ENCODE peak calls at places on chromosome 10, in six cellular contexts. S is heart left ventricle, V is A673, T is RWPE1, C is left ventricle myocardium inferior, K is PC-3. W is an unnamed sample.

GRCh38 chr10:23448802-23449570 is 10.1 kb downstream of the OTUD1 start:
- DNase-seq in V (peak), S (no peak), K (no peak), T (no peak), C (no peak), W (no peak)

GRCh38 chr10:58567652-58568051 is 55.0 kb downstream of the BICC1 start:
- DNase-seq in T (no peak), K (no peak), S (no peak), V (no peak), C (no peak), W (no peak)

GRCh38 chr10:5532231-5532605 is 7.5 kb downstream of the CALML3 start:
- DNase-seq in K (no peak), C (no peak), S (no peak), V (no peak), T (no peak), W (no peak)

GRCh38 chr10:123561145-123561448 is 105.1 kb upstream of the GPR26 start:
- DNase-seq in T (no peak), C (no peak), S (no peak), K (no peak), V (no peak), W (no peak)

GRCh38 chr10:114315566-114316420 is 76.7 kb downstream of the VWA2 start:
- DNase-seq in C (no peak), K (no peak), S (no peak), V (no peak), T (no peak), W (no peak)

GRCh38 chr10:64148597-64148996 is 627.4 kb downstream of the REEP3 start:
- DNase-seq in K (no peak), V (peak), T (no peak), C (no peak), S (no peak), W (no peak)

GRCh38 chr10:48290286-48290685 is 15.8 kb upstream of the FRMPD2 start:
- DNase-seq in T (no peak), C (no peak), K (no peak), S (no peak), V (no peak), W (no peak)

GRCh38 chr10:11280187-11280932 is 262.7 kb downstream of the CELF2 start:
- DNase-seq in V (no peak), K (no peak), T (no peak), S (no peak), C (no peak), W (no peak)

GRCh38 chr10:50605280-50606270 is 18.2 kb downstream of the SGMS1 start:
- DNase-seq in K (peak), V (no peak), C (no peak), T (peak), S (peak), W (no peak)

GRCh38 chr10:102626026-102626686 is 18.1 kb upstream of the TRIM8 start:
- DNase-seq in C (no peak), V (no peak), T (no peak), K (no peak), S (no peak), W (no peak)

GRCh38 chr10:78756604-78757442 is 311.9 kb upstream of the ZMIZ1 start:
- DNase-seq in T (peak), V (peak), S (peak), K (peak), C (peak), W (peak)

GRCh38 chr10:17599089-17599488 is 18.1 kb downstream of the HACD1 start:
- DNase-seq in V (peak), S (no peak), T (peak), K (peak), C (no peak), W (no peak)

GRCh38 chr10:76881477-76882220 is 756.0 kb downstream of the KCNMA1 start:
- DNase-seq in T (no peak), S (no peak), V (no peak), C (no peak), K (no peak), W (no peak)

GRCh38 chr10:122141821-122142651 is 129.1 kb upstream of the BTBD16 start:
- DNase-seq in V (no peak), K (peak), S (peak), C (peak), T (peak), W (no peak)

GRCh38 chr10:119395287-119396007 is 147.1 kb downstream of the RGS10 start:
- DNase-seq in K (no peak), V (peak), T (no peak), S (peak), C (peak), W (no peak)

GRCh38 chr10:11255156-11255555 is 237.5 kb downstream of the CELF2 start:
- DNase-seq in V (no peak), S (no peak), T (no peak), K (no peak), C (no peak), W (no peak)

GRCh38 chr10:8758029-8758428 is 703.5 kb downstream of the GATA3 start:
- DNase-seq in V (no peak), S (no peak), T (peak), K (peak), C (no peak), W (no peak)

GRCh38 chr10:67045404-67045803 is 119.6 kb downstream of the LRRTM3 start:
- DNase-seq in C (no peak), S (no peak), T (no peak), V (no peak), K (no peak), W (no peak)

GRCh38 chr10:27620425-27621397 is 116.6 kb downstream of the RAB18 start:
- DNase-seq in C (peak), K (no peak), S (peak), V (peak), T (no peak), W (no peak)

GRCh38 chr10:89576696-89577095 is 41.3 kb upstream of the SLC16A12 start:
- DNase-seq in C (no peak), K (no peak), S (no peak), T (no peak), V (no peak), W (no peak)

GRCh38 chr10:89580243-89580642 is 44.8 kb upstream of the SLC16A12 start:
- DNase-seq in T (no peak), S (no peak), K (no peak), C (no peak), V (no peak), W (no peak)

GRCh38 chr10:89574348-89574747 is 39.0 kb upstream of the SLC16A12 start:
- DNase-seq in T (no peak), K (no peak), V (no peak), C (no peak), S (no peak), W (no peak)

GRCh38 chr10:89575037-89575436 is 39.6 kb upstream of the SLC16A12 start:
- DNase-seq in S (no peak), C (no peak), V (no peak), K (peak), T (no peak), W (no peak)

GRCh38 chr10:89576022-89576421 is 40.6 kb upstream of the SLC16A12 start:
- DNase-seq in T (no peak), C (no peak), K (no peak), S (no peak), V (no peak), W (no peak)
- H3K27ac ChIP-seq in T (no peak), C (no peak), K (no peak), S (no peak), V (no peak), W (no peak)

GRCh38 chr10:94420998-94421397 is 18.7 kb downstream of the TBC1D12 start:
- DNase-seq in K (no peak), V (no peak), T (no peak), S (no peak), C (no peak), W (no peak)

GRCh38 chr10:94423627-94424026 is 21.3 kb downstream of the TBC1D12 start:
- DNase-seq in K (no peak), V (no peak), C (no peak), S (no peak), T (no peak), W (no peak)

GRCh38 chr10:94416896-94417295 is 14.6 kb downstream of the TBC1D12 start:
- DNase-seq in K (no peak), T (no peak), C (no peak), V (no peak), S (no peak), W (no peak)

GRCh38 chr10:94424714-94425337 is 22.5 kb downstream of the TBC1D12 start:
- DNase-seq in T (no peak), V (no peak), K (no peak), C (no peak), S (no peak), W (no peak)

DNA sequence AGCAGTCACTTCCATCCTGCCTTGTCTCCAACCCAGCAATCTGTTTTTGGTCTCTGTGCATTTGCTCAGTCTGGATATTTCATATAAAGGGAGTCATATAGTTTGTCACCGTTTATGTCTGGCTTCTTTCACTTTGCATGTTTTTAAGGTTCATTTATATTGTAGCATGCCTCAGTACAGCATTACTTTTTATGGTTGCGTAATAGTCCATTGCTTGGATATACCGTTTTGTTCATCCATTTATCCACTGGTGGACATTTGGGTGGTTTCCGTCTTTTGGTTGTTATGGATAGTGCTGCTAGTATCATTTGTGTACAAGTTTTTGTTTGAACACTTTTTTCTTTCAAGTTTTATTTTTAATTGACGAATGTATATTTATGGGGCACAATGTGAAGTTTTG is 18.2 kb downstream of the TBC1D12 start:
- DNase-seq in C (no peak), T (no peak), V (no peak), S (no peak), K (no peak), W (no peak)
- TF ChIP-seq CTCF in C (no peak), T (no peak), V (no peak), S (no peak), K (no peak), W (no peak)

GRCh38 chr10:104076743-104077160 is 8.9 kb downstream of the COL17A1 start:
- DNase-seq in C (peak), S (peak), T (no peak), V (peak), K (peak), W (peak)
- H3K27ac ChIP-seq in C (peak), S (peak), T (no peak), V (no peak), K (no peak), W (peak)

GRCh38 chr10:93741367-93741766 is 16.4 kb upstream of the LGI1 start:
- DNase-seq in K (no peak), T (no peak), C (no peak), V (no peak), S (no peak), W (no peak)

GRCh38 chr10:93749218-93749799 is 8.4 kb upstream of the LGI1 start:
- DNase-seq in V (no peak), S (no peak), K (no peak), T (no peak), C (no peak), W (no peak)

GRCh38 chr10:93742633-93743349 is 14.9 kb upstream of the LGI1 start:
- DNase-seq in C (no peak), V (no peak), K (peak), T (no peak), S (no peak), W (no peak)

GRCh38 chr10:93746844-93747284 is 10.9 kb upstream of the LGI1 start:
- DNase-seq in S (no peak), C (no peak), V (no peak), K (peak), T (peak), W (no peak)

DNA sequence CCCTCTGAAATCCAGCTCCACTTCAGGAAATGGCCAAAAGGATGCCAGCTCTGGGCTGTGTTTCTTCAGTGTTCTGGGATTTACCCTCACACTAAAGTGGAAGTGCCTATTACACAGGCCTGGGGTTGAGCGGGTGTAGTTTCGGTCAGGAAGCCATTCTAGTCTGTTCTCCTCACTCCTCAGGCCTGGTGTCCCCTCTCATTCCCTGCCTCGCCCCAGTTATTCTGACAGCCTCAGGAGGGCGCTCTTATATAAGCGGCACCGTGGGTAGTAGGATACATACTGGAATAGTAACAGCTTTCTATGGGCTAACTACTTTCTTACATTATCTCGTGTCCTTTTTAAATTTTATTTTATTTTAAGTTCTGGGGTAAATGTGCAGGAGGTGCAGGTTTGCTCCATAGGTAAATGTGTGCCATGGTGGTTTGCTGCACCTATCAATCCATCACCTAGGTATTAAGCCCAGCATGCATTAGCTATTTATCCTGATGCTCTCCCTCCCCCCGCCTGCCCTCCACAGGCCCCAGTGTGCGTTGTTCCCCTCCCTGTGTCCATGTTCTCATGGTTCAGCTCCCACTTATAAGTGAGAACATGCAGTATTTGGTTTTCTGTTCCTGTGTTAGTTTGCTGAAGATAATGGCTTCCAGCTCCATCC is 12.2 kb upstream of the LGI1 start:
- DNase-seq in T (no peak), C (no peak), K (peak), S (peak), V (peak), W (no peak)
- TF ChIP-seq CTCF in T (no peak), C (no peak), K (peak), S (peak), V (peak), W (peak)

DNA sequence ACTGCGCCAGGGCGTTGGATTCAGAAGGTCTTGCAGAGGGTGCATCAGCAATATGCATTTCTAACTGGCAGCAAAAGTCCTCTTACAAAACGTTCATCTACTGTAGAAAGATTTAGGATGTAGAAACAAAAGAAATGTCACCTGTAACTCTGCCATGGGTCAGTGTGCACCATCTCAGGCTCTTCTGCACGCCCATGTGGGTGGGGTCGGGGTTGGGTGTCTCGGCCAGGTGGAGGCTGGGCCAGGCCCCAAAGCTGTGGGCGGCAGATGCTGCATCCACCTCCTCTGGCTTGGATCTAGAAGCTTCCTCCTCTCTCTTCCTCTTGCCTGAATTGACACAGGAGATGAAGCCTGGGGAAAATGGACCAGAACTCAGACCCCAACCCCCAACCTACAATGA is 111.3 kb upstream of the PPP2R2D start:
- DNase-seq in V (no peak), S (no peak), K (no peak), C (no peak), T (no peak), W (no peak)
- H3K27ac ChIP-seq in V (no peak), S (no peak), K (no peak), C (no peak), T (no peak), W (no peak)

GRCh38 chr10:95343573-95343972 is 52.8 kb upstream of the PDLIM1 start:
- DNase-seq in K (no peak), S (no peak), V (no peak), T (no peak), C (no peak), W (no peak)
- TF ChIP-seq CTCF in K (no peak), S (no peak), V (no peak), T (no peak), C (no peak), W (no peak)

W was measured in dorsolateral prefrontal cortex.